ENCODE peak calls at places on chromosomes 12 and 14, in nine cellular contexts. M is tibial nerve; T is A549; S is naive thymus-derived CD4-positive, alpha-beta T cell; J is mammary epithelial cell; B is CD4-positive, CD25-positive, alpha-beta regulatory T cell; I is heart left ventricle; Y is H9; L is stomach. A is an unnamed sample. For H3K4me1, the result is how much of the 10 kb centered on the place peaks cover.

GRCh38 chr12:76226956-76227355 is 121.3 kb downstream of the BBS10 start:
- DNase-seq in M (no peak), T (no peak), S (no peak), J (no peak), B (no peak), I (no peak), Y (no peak), L (no peak), A (no peak)

GRCh38 chr12:68839183-68840147 is 31.5 kb downstream of the MDM2 start:
- DNase-seq in M (no peak), T (no peak), S (no peak), J (no peak), B (no peak), I (no peak), Y (no peak), L (no peak), A (no peak)

GRCh38 chr14:68458840-68459469 is 333.9 kb downstream of the ZFP36L1 start:
- DNase-seq in M (peak), T (peak), S (no peak), J (peak), B (no peak), I (peak), Y (peak), L (peak), A (no peak)

GRCh38 chr12:12975322-12976077 is 23.5 kb upstream of the GPRC5D start:
- DNase-seq in M (no peak), T (peak), S (no peak), J (peak), B (no peak), I (no peak), Y (peak), L (peak), A (no peak)

GRCh38 chr14:69983317-69983716 is 104.1 kb downstream of the SMOC1 start:
- DNase-seq in M (no peak), T (no peak), S (no peak), J (no peak), B (no peak), I (no peak), Y (no peak), L (no peak), A (no peak)

GRCh38 chr12:100128509-100128908 is 14.2 kb downstream of the BLTP3B start:
- DNase-seq in M (peak), T (peak), S (no peak), J (peak), B (no peak), I (no peak), Y (peak), L (no peak), A (no peak)

GRCh38 chr14:47675489-47676300 is at the start of gene MDGA2:
- DNase-seq in M (no peak), T (peak), S (peak), J (peak), B (no peak), I (no peak), Y (peak), L (no peak), A (no peak)

GRCh38 chr12:79250186-79250585 is 385.6 kb downstream of the SYT1 start:
- DNase-seq in M (no peak), T (no peak), S (no peak), J (no peak), B (no peak), I (no peak), Y (no peak), L (no peak), A (no peak)

GRCh38 chr12:95942532-95943230 is at the start of gene CCDC38:
- DNase-seq in M (peak), T (peak), S (peak), J (peak), B (peak), I (peak), Y (peak), L (peak), A (no peak)

GRCh38 chr14:68099348-68100045 is 279.9 kb downstream of the RAD51B start:
- DNase-seq in M (no peak), T (no peak), S (no peak), J (no peak), B (no peak), I (no peak), Y (no peak), L (no peak), A (no peak)

GRCh38 chr12:70332236-70332635 is 33.9 kb upstream of the KCNMB4 start:
- DNase-seq in M (no peak), T (no peak), S (no peak), J (peak), B (no peak), I (no peak), Y (no peak), L (no peak), A (no peak)

GRCh38 chr14:42490536-42490935 is 883.9 kb downstream of the LRFN5 start:
- DNase-seq in M (no peak), T (no peak), S (no peak), J (no peak), B (no peak), I (no peak), Y (no peak), L (no peak), A (no peak)

GRCh38 chr14:82354126-82354525 is 820.5 kb upstream of the SEL1L start:
- DNase-seq in M (no peak), T (no peak), S (no peak), J (no peak), B (no peak), I (no peak), Y (no peak), L (no peak), A (no peak)

GRCh38 chr12:14418526-14418925 is 53.0 kb downstream of the ATF7IP start:
- DNase-seq in M (no peak), T (no peak), S (no peak), J (peak), B (no peak), I (no peak), Y (no peak), L (no peak), A (no peak)

GRCh38 chr12:113333111-113333750 is 1.7 kb downstream of the SLC8B1 start:
- DNase-seq in M (no peak), T (no peak), S (no peak), J (no peak), B (no peak), I (no peak), Y (no peak), L (no peak), A (no peak)

GRCh38 chr12:84929486-84929885 is 16.9 kb upstream of the SLC6A15 start:
- DNase-seq in M (no peak), T (no peak), S (no peak), J (no peak), B (no peak), I (no peak), Y (no peak), L (no peak), A (no peak)

GRCh38 chr14:106372870-106373657 is 846.7 kb downstream of the TMEM121 start:
- DNase-seq in M (no peak), T (peak), S (peak), J (no peak), B (peak), I (no peak), Y (no peak), L (peak), A (no peak)

GRCh38 chr12:19245126-19245525 is 115.6 kb downstream of the PLEKHA5 start:
- DNase-seq in M (no peak), T (no peak), S (no peak), J (no peak), B (no peak), I (no peak), Y (no peak), L (no peak), A (no peak)

GRCh38 chr12:48388430-48388829 is 37.7 kb upstream of the ZNF641 start:
- DNase-seq in M (no peak), T (no peak), S (no peak), J (peak), B (no peak), I (no peak), Y (no peak), L (no peak), A (no peak)

GRCh38 chr12:15852383-15852782 is 29.8 kb upstream of the STRAP start:
- DNase-seq in M (no peak), T (peak), S (no peak), J (peak), B (no peak), I (no peak), Y (no peak), L (no peak), A (no peak)

GRCh38 chr14:85599939-85600338 is 70.0 kb downstream of the FLRT2 start:
- DNase-seq in M (no peak), T (no peak), S (no peak), J (no peak), B (no peak), I (no peak), Y (no peak), L (no peak), A (no peak)

GRCh38 chr14:95039993-95040348 is 117.4 kb downstream of the DICER1 start:
- DNase-seq in M (no peak), T (no peak), S (peak), J (no peak), B (no peak), I (no peak), Y (no peak), L (peak), A (no peak)

GRCh38 chr12:79725987-79726386 is 35.2 kb upstream of the PAWR start:
- DNase-seq in M (no peak), T (no peak), S (no peak), J (peak), B (no peak), I (no peak), Y (no peak), L (no peak), A (no peak)

GRCh38 chr12:49200882-49201594 is 12.2 kb upstream of the TUBA1A start:
- DNase-seq in M (no peak), T (peak), S (no peak), J (peak), B (no peak), I (no peak), Y (peak), L (no peak), A (no peak)

GRCh38 chr12:42396473-42397259 is 70.7 kb downstream of the PPHLN1 start:
- DNase-seq in M (no peak), T (no peak), S (no peak), J (no peak), B (no peak), I (no peak), Y (no peak), L (no peak), A (no peak)

GRCh38 chr14:77061630-77062029 is 33.1 kb upstream of the IRF2BPL start:
- DNase-seq in M (no peak), T (no peak), S (no peak), J (no peak), B (no peak), I (no peak), Y (no peak), L (no peak), A (no peak)

GRCh38 chr14:70514168-70515069 is 20.4 kb downstream of the ADAM20 start:
- DNase-seq in M (no peak), T (no peak), S (no peak), J (peak), B (no peak), I (no peak), Y (no peak), L (no peak), A (no peak)

GRCh38 chr12:26402648-26403047 is 207.3 kb downstream of the SSPN start:
- DNase-seq in M (no peak), T (peak), S (no peak), J (peak), B (no peak), I (no peak), Y (peak), L (peak), A (peak)

GRCh38 chr14:49196327-49196726 is 389.9 kb downstream of the RPS29 start:
- DNase-seq in M (no peak), T (no peak), S (no peak), J (no peak), B (no peak), I (no peak), Y (no peak), L (no peak), A (no peak)

GRCh38 chr12:34403706-34404376 is 381.5 kb downstream of the ALG10 start:
- DNase-seq in M (peak), T (no peak), S (peak), J (no peak), B (no peak), I (peak), Y (peak), L (peak), A (no peak)

GRCh38 chr12:6476496-6476895 is 6.0 kb upstream of the VAMP1 start:
- DNase-seq in M (no peak), T (no peak), S (no peak), J (peak), B (no peak), I (no peak), Y (no peak), L (no peak), A (no peak)

GRCh38 chr12:1453801-1454200 is 140.6 kb downstream of the FBXL14 start:
- DNase-seq in M (no peak), T (no peak), S (no peak), J (no peak), B (no peak), I (no peak), Y (no peak), L (no peak), A (no peak)

GRCh38 chr14:89443002-89443660 is 26.1 kb upstream of the FOXN3 start:
- DNase-seq in M (no peak), T (no peak), S (no peak), J (no peak), B (no peak), I (no peak), Y (no peak), L (no peak), A (no peak)

GRCh38 chr14:45038865-45039264 is 45.1 kb upstream of the PRPF39 start:
- DNase-seq in M (no peak), T (peak), S (no peak), J (no peak), B (no peak), I (no peak), Y (no peak), L (no peak), A (no peak)

GRCh38 chr12:69062838-69063237 is 129.9 kb upstream of the CPM start:
- DNase-seq in M (no peak), T (no peak), S (no peak), J (no peak), B (no peak), I (no peak), Y (no peak), L (no peak), A (no peak)

GRCh38 chr12:3777206-3777809 is 24.4 kb upstream of the CRACR2A start:
- DNase-seq in M (no peak), T (peak), S (no peak), J (peak), B (no peak), I (no peak), Y (no peak), L (no peak), A (no peak)

GRCh38 chr14:33357225-33358010 is 418.7 kb downstream of the NPAS3 start:
- DNase-seq in M (no peak), T (no peak), S (no peak), J (no peak), B (no peak), I (no peak), Y (no peak), L (peak), A (no peak)

GRCh38 chr12:108714866-108715265 is 16.5 kb downstream of the CORO1C start:
- DNase-seq in M (no peak), T (no peak), S (no peak), J (no peak), B (no peak), I (no peak), Y (no peak), L (no peak), A (no peak)

GRCh38 chr12:108713471-108713870 is 17.8 kb downstream of the CORO1C start:
- DNase-seq in M (no peak), T (no peak), S (no peak), J (no peak), B (no peak), I (no peak), Y (no peak), L (no peak), A (no peak)

GRCh38 chr12:108712164-108712924 is 19.0 kb downstream of the CORO1C start:
- DNase-seq in M (no peak), T (no peak), S (no peak), J (no peak), B (no peak), I (no peak), Y (peak), L (no peak), A (no peak)

GRCh38 chr12:108711486-108712163 is 19.7 kb downstream of the CORO1C start:
- DNase-seq in M (no peak), T (no peak), S (no peak), J (no peak), B (no peak), I (no peak), Y (no peak), L (no peak), A (no peak)

GRCh38 chr12:108712925-108713203 is 18.5 kb downstream of the CORO1C start:
- DNase-seq in M (no peak), T (no peak), S (no peak), J (no peak), B (no peak), I (no peak), Y (no peak), L (no peak), A (no peak)
- H3K4me1 ChIP-seq in M (half or more), T (under half), S (under half), J (under half), B (under half), I (under half), Y (under half), L (under half), A (under half)

GRCh38 chr12:117208206-117208605 is 17.9 kb upstream of the FBXO21 start:
- DNase-seq in M (no peak), T (no peak), S (no peak), J (no peak), B (no peak), I (no peak), Y (no peak), L (no peak), A (no peak)
- H3K27ac ChIP-seq in M (no peak), T (no peak), S (no peak), J (no peak), B (no peak), I (no peak), Y (no peak), L (no peak), A (no peak)

GRCh38 chr14:63862163-63862562 is 9.4 kb downstream of the SYNE2 start:
- DNase-seq in M (no peak), T (no peak), S (no peak), J (no peak), B (no peak), I (no peak), Y (no peak), L (no peak), A (no peak)
- H3K4me1 ChIP-seq in M (under half), T (under half), S (under half), J (under half), B (half or more), I (under half), Y (under half), L (under half), A (under half)

GRCh38 chr14:93731753-93732152 is 56.5 kb downstream of the PRIMA1 start:
- DNase-seq in M (no peak), T (no peak), S (no peak), J (no peak), B (no peak), I (no peak), Y (no peak), L (no peak), A (no peak)

GRCh38 chr14:93733231-93733630 is 55.1 kb downstream of the PRIMA1 start:
- DNase-seq in M (no peak), T (peak), S (no peak), J (no peak), B (no peak), I (no peak), Y (no peak), L (peak), A (no peak)

GRCh38 chr14:93733646-93734045 is 54.6 kb downstream of the PRIMA1 start:
- DNase-seq in M (no peak), T (no peak), S (no peak), J (no peak), B (no peak), I (no peak), Y (no peak), L (no peak), A (no peak)

GRCh38 chr14:93734086-93734822 is 54.0 kb downstream of the PRIMA1 start:
- DNase-seq in M (no peak), T (no peak), S (no peak), J (no peak), B (no peak), I (no peak), Y (peak), L (no peak), A (no peak)

DNA sequence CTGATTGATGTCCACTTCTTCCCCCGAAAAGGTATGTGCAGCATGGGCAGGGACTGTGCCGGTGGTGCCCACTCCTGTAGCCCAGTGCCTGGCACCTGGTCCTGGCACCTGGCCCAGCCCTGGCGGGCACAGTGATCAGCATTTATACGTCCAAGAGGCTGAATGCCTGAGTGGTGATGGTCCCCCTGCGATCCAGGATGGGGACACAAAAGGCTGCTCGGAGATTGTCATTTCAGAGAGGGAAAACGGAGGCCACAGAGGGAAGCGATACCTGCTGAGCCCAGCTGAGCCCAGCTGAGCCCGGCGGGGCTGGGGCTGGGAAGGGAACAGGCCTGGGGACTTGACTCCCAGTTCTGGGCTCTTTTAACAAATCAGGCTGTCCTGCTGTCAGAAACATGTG is 55.8 kb downstream of the PRIMA1 start:
- DNase-seq in M (no peak), T (no peak), S (no peak), J (no peak), B (no peak), I (no peak), Y (no peak), L (no peak), A (no peak)
- H3K27ac ChIP-seq in M (no peak), T (no peak), S (no peak), J (no peak), B (no peak), I (no peak), Y (no peak), L (no peak), A (no peak)

DNA sequence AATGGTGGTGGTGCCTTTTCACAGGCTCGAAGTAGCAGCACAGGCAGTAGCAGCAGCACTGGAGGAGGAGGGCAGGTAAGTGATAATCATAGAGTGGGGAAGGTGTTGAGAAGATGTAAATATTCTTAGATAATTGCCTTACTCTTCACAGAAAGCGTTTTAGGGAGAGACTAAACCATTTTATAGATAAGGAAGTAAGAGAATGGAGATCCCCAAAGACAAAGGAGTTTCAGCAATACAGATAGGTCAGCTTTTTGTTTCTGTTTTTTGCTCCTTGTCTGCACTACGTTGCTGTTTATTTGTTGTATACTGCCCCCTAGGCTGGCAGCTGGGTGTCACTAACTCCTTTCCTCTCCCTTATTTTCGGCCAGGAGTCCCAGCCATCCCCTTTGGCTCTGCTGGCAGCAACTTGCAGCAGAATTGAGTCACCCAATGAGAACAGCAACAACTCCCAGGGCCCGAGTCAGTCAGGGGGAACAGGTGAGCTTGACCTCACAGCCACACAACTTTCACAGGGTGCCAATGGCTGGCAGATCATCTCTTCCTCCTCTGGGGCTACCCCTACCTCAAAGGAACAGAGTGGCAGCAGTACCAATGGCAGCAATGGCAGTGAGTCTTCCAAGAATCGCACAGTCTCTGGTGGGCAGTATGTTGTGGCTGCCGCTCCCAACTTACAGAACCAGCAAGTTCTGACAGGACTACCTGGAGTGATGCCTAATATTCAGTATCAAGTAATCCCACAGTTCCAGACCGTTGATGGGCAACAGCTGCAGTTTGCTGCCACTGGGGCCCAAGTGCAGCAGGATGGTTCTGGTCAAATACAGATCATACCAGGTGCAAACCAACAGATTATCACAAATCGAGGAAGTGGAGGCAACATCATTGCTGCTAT is 2.0 kb downstream of the SP1 start:
- DNase-seq in M (peak), T (peak), S (peak), J (peak), B (peak), I (peak), Y (peak), L (peak), A (peak)
- H3K4me1 ChIP-seq in M (half or more), T (under half), S (half or more), J (under half), B (half or more), I (under half), Y (under half), L (half or more), A (under half)

GRCh38 chr12:104490221-104490620 is 33.5 kb downstream of the CHST11 start:
- DNase-seq in M (no peak), T (no peak), S (no peak), J (no peak), B (no peak), I (no peak), Y (no peak), L (no peak), A (no peak)
- H3K27ac ChIP-seq in M (no peak), T (no peak), S (no peak), J (no peak), B (peak), I (no peak), Y (no peak), L (peak), A (no peak)